ENCODE peak calls at places on chromosomes 11 and 22, in ten cellular contexts. C is ovary, Q is fibroblast of mammary gland, I is uterus, S is NB4, U is cardiac muscle cell, H is BJ, M is mucosa of descending colon, E is K562, V is left ventricle myocardium inferior. D is an unnamed sample.

GRCh38 chr11:66530927-66531722 is 14.7 kb downstream of the ZDHHC24 start:
- DNase-seq in C (no peak), Q (no peak), I (no peak), S (no peak), U (no peak), H (no peak), M (no peak), E (no peak), V (no peak), D (no peak)

GRCh38 chr11:74522776-74523175 is 29.3 kb upstream of the LIPT2 start:
- DNase-seq in C (no peak), Q (no peak), I (no peak), S (no peak), U (no peak), H (no peak), M (no peak), E (no peak), V (no peak), D (no peak)

GRCh38 chr22:23762866-23763578 is at the start of gene C22orf15:
- DNase-seq in C (no peak), Q (no peak), I (no peak), S (peak; percentile 58), U (no peak), H (no peak), M (no peak), E (no peak), V (no peak), D (peak; percentile 19)

GRCh38 chr11:96752221-96752620 is 362.4 kb downstream of the JRKL start:
- DNase-seq in C (no peak), Q (no peak), I (no peak), S (no peak), U (no peak), H (no peak), M (no peak), E (no peak), V (no peak), D (no peak)

GRCh38 chr11:64766881-64767280 is 7.1 kb upstream of the PYGM start:
- DNase-seq in C (peak; percentile 6), Q (no peak), I (no peak), S (no peak), U (no peak), H (no peak), M (no peak), E (no peak), V (no peak), D (no peak)

GRCh38 chr11:19597194-19597593 is 115.4 kb upstream of the NAV2 start:
- DNase-seq in C (no peak), Q (peak; percentile 96), I (no peak), S (no peak), U (no peak), H (peak; percentile 71), M (no peak), E (no peak), V (no peak), D (peak; percentile 83)

GRCh38 chr11:41457216-41458014 is 2.0 kb downstream of the LRRC4C start:
- DNase-seq in C (no peak), Q (no peak), I (no peak), S (no peak), U (no peak), H (no peak), M (no peak), E (no peak), V (no peak), D (no peak)

GRCh38 chr11:1345752-1346513 is 36.5 kb upstream of the TOLLIP start:
- DNase-seq in C (no peak), Q (no peak), I (no peak), S (peak; percentile 75), U (no peak), H (no peak), M (no peak), E (no peak), V (no peak), D (no peak)

GRCh38 chr11:74157169-74157568 is 13.6 kb downstream of the C2CD3 start:
- DNase-seq in C (no peak), Q (peak; percentile 49), I (no peak), S (no peak), U (no peak), H (no peak), M (no peak), E (no peak), V (no peak), D (no peak)

GRCh38 chr22:21682385-21683175 is 16.8 kb downstream of the PPIL2 start:
- DNase-seq in C (no peak), Q (no peak), I (no peak), S (no peak), U (no peak), H (no peak), M (peak; percentile 30), E (no peak), V (no peak), D (no peak)

GRCh38 chr22:25125693-25126357 is 73.8 kb upstream of the CRYBB3 start:
- DNase-seq in C (no peak), Q (no peak), I (no peak), S (no peak), U (no peak), H (no peak), M (no peak), E (no peak), V (no peak), D (no peak)

GRCh38 chr11:121961228-121961860 is 154.7 kb downstream of the BLID start:
- DNase-seq in C (peak; percentile 40), Q (no peak), I (no peak), S (no peak), U (peak; percentile 10), H (no peak), M (no peak), E (no peak), V (no peak), D (no peak)

GRCh38 chr11:129950319-129951034 is 52.2 kb downstream of the PRDM10 start:
- DNase-seq in C (peak; percentile 16), Q (peak; percentile 42), I (peak; percentile 24), S (peak; percentile 95), U (no peak), H (peak; percentile 8), M (no peak), E (no peak), V (peak; percentile 25), D (peak; percentile 34)

GRCh38 chr11:78841451-78842060 is 266.9 kb upstream of the NARS2 start:
- DNase-seq in C (peak; percentile 22), Q (peak; percentile 58), I (no peak), S (no peak), U (no peak), H (no peak), M (no peak), E (no peak), V (no peak), D (no peak)

GRCh38 chr22:17710023-17710422 is 64.2 kb downstream of the BID start:
- DNase-seq in C (no peak), Q (no peak), I (no peak), S (no peak), U (no peak), H (no peak), M (no peak), E (no peak), V (no peak), D (no peak)

GRCh38 chr11:80414766-80415165 is 973.9 kb upstream of the TENM4 start:
- DNase-seq in C (no peak), Q (peak; percentile 57), I (no peak), S (no peak), U (no peak), H (no peak), M (no peak), E (no peak), V (no peak), D (peak; percentile 12)

GRCh38 chr11:120339394-120339890 is 3.2 kb downstream of the ARHGEF12 start:
- DNase-seq in C (no peak), Q (peak; percentile 35), I (no peak), S (no peak), U (peak; percentile 69), H (no peak), M (no peak), E (peak; percentile 67), V (no peak), D (peak; percentile 52)

GRCh38 chr11:61976813-61977475 is 9.5 kb upstream of the FTH1 start:
- DNase-seq in C (no peak), Q (no peak), I (no peak), S (no peak), U (no peak), H (no peak), M (no peak), E (no peak), V (no peak), D (no peak)
- H3K4me3 ChIP-seq in C (no peak overlapping the region), Q (no peak overlapping the region), I (no peak overlapping the region), S (no peak overlapping the region), U (no peak overlapping the region), H (no peak overlapping the region), M (no peak overlapping the region), E (no peak overlapping the region), V (no peak overlapping the region), D (no peak overlapping the region)

GRCh38 chr22:45006873-45007246 is 2.9 kb downstream of the PHF21B start:
- DNase-seq in C (peak; percentile 55), Q (no peak), I (peak; percentile 52), S (no peak), U (peak; percentile 89), H (no peak), M (no peak), E (no peak), V (peak; percentile 25), D (no peak)
- TF ChIP-seq CTCF in C (no peak), Q (no peak), I (no peak), S (no peak), U (no peak), H (no peak), M (no peak), E (no peak), V (no peak), D (no peak)

GRCh38 chr22:30325724-30326703 is 727 bp downstream of the TBC1D10A start:
- DNase-seq in C (peak; percentile 52), Q (no peak), I (peak; percentile 43), S (no peak), U (peak; percentile 35), H (no peak), M (peak; percentile 77), E (peak; percentile 80), V (no peak), D (no peak)

GRCh38 chr22:30328466-30329049 is 1.8 kb upstream of the TBC1D10A start:
- DNase-seq in C (no peak), Q (no peak), I (no peak), S (no peak), U (peak; percentile 10), H (no peak), M (no peak), E (no peak), V (no peak), D (no peak)

GRCh38 chr22:30325065-30325720 is 1.5 kb downstream of the TBC1D10A start:
- DNase-seq in C (peak; percentile 62), Q (peak; percentile 92), I (peak; percentile 65), S (no peak), U (peak; percentile 6), H (no peak), M (no peak), E (peak; percentile 38), V (no peak), D (peak; percentile 60)

GRCh38 chr22:30326704-30327362 is at the start of gene TBC1D10A:
- DNase-seq in C (peak; percentile 88), Q (peak; percentile 74), I (peak; percentile 86), S (peak; percentile 91), U (peak; percentile 96), H (no peak), M (peak; percentile 96), E (peak; percentile 98), V (peak; percentile 91), D (peak; percentile 87)

GRCh38 chr22:30327864-30328345 is 1.2 kb upstream of the TBC1D10A start:
- DNase-seq in C (no peak), Q (no peak), I (no peak), S (no peak), U (no peak), H (no peak), M (no peak), E (peak; percentile 27), V (no peak), D (no peak)
- H3K4me3 ChIP-seq in C (no peak overlapping the region), Q (no peak overlapping the region), I (no peak overlapping the region), S (no peak overlapping the region), U (no peak overlapping the region), H (no peak overlapping the region), M (no peak overlapping the region), E (no peak overlapping the region), V (no peak overlapping the region), D (no peak overlapping the region)

GRCh38 chr11:46367916-46368267 is 13.6 kb upstream of the MDK start:
- DNase-seq in C (no peak), Q (no peak), I (no peak), S (no peak), U (no peak), H (no peak), M (no peak), E (no peak), V (no peak), D (no peak)
- TF ChIP-seq CTCF in C (no peak), Q (no peak), I (no peak), S (no peak), U (no peak), H (no peak), M (peak; percentile 5), E (no peak), V (peak; percentile 20), D (no peak)

D was measured in astrocyte of the spinal cord.